ENCODE peak calls at places on chromosomes 16 and 17, in seven cellular contexts. One of them, this sample, is unnamed.

GRCh38 chr16:53960954-53961616 is 257.1 kb downstream of the FTO start:
- DNase-seq in Calu3: no peak
- DNase-seq in NCI-H748 treated with DMSO at 0.1 percent for 48 hours: no peak
- DNase-seq in stimulated activated CD8-positive, alpha-beta memory T cell treated with anti-CD3 and anti-CD28 coated beads, Interleukin-2, amount 100 ng/mL, for 48 hours: no peak
- DNase-seq in C1 segment of cervical spinal cord: no peak
- DNase-seq in T-helper 2 cell: no peak
- DNase-seq in NCI-H1048: no peak
- DNase-seq in this sample: no peak

GRCh38 chr16:57966133-57966805 is 4.7 kb downstream of the CNGB1 start:
- DNase-seq in Calu3: no peak
- DNase-seq in NCI-H748 treated with DMSO at 0.1 percent for 48 hours: no peak
- DNase-seq in stimulated activated CD8-positive, alpha-beta memory T cell treated with anti-CD3 and anti-CD28 coated beads, Interleukin-2, amount 100 ng/mL, for 48 hours: no peak
- DNase-seq in C1 segment of cervical spinal cord: no peak
- DNase-seq in T-helper 2 cell: no peak
- DNase-seq in NCI-H1048: no peak
- DNase-seq in this sample: no peak

GRCh38 chr17:20095366-20096080 is 86.4 kb downstream of the SPECC1 start:
- DNase-seq in Calu3: peak; percentile 22
- DNase-seq in NCI-H748 treated with DMSO at 0.1 percent for 48 hours: peak; percentile 63
- DNase-seq in stimulated activated CD8-positive, alpha-beta memory T cell treated with anti-CD3 and anti-CD28 coated beads, Interleukin-2, amount 100 ng/mL, for 48 hours: no peak
- DNase-seq in C1 segment of cervical spinal cord: peak; percentile 78
- DNase-seq in T-helper 2 cell: no peak
- DNase-seq in NCI-H1048: no peak
- DNase-seq in this sample: no peak

GRCh38 chr17:10130733-10131132 is 67.7 kb downstream of the GAS7 start:
- DNase-seq in Calu3: no peak
- DNase-seq in NCI-H748 treated with DMSO at 0.1 percent for 48 hours: no peak
- DNase-seq in stimulated activated CD8-positive, alpha-beta memory T cell treated with anti-CD3 and anti-CD28 coated beads, Interleukin-2, amount 100 ng/mL, for 48 hours: no peak
- DNase-seq in C1 segment of cervical spinal cord: no peak
- DNase-seq in T-helper 2 cell: no peak
- DNase-seq in NCI-H1048: no peak
- DNase-seq in this sample: no peak

GRCh38 chr17:2549392-2550211 is 37.9 kb upstream of the METTL16 start:
- DNase-seq in Calu3: no peak
- DNase-seq in NCI-H748 treated with DMSO at 0.1 percent for 48 hours: no peak
- DNase-seq in stimulated activated CD8-positive, alpha-beta memory T cell treated with anti-CD3 and anti-CD28 coated beads, Interleukin-2, amount 100 ng/mL, for 48 hours: no peak
- DNase-seq in C1 segment of cervical spinal cord: no peak
- DNase-seq in T-helper 2 cell: no peak
- DNase-seq in NCI-H1048: no peak
- DNase-seq in this sample: no peak

GRCh38 chr16:66719246-66719645 is 22.7 kb upstream of the CMTM4 start:
- DNase-seq in Calu3: no peak
- DNase-seq in NCI-H748 treated with DMSO at 0.1 percent for 48 hours: no peak
- DNase-seq in stimulated activated CD8-positive, alpha-beta memory T cell treated with anti-CD3 and anti-CD28 coated beads, Interleukin-2, amount 100 ng/mL, for 48 hours: no peak
- DNase-seq in C1 segment of cervical spinal cord: no peak
- DNase-seq in T-helper 2 cell: no peak
- DNase-seq in NCI-H1048: no peak
- DNase-seq in this sample: no peak

GRCh38 chr17:29588561-29589411 is 662 bp downstream of the GIT1 start:
- DNase-seq in Calu3: peak; percentile 29
- DNase-seq in NCI-H748 treated with DMSO at 0.1 percent for 48 hours: peak; percentile 18
- DNase-seq in stimulated activated CD8-positive, alpha-beta memory T cell treated with anti-CD3 and anti-CD28 coated beads, Interleukin-2, amount 100 ng/mL, for 48 hours: no peak
- DNase-seq in C1 segment of cervical spinal cord: peak; percentile 39
- DNase-seq in T-helper 2 cell: no peak
- DNase-seq in NCI-H1048: no peak
- DNase-seq in this sample: no peak

GRCh38 chr17:49755681-49756283 is 8.1 kb downstream of the FAM117A start:
- DNase-seq in Calu3: no peak
- DNase-seq in NCI-H748 treated with DMSO at 0.1 percent for 48 hours: no peak
- DNase-seq in stimulated activated CD8-positive, alpha-beta memory T cell treated with anti-CD3 and anti-CD28 coated beads, Interleukin-2, amount 100 ng/mL, for 48 hours: no peak
- DNase-seq in C1 segment of cervical spinal cord: no peak
- DNase-seq in T-helper 2 cell: no peak
- DNase-seq in NCI-H1048: no peak
- DNase-seq in this sample: no peak

GRCh38 chr16:68539704-68540370 is 746 bp downstream of the ZFP90 start:
- DNase-seq in Calu3: peak; percentile 15
- DNase-seq in NCI-H748 treated with DMSO at 0.1 percent for 48 hours: no peak
- DNase-seq in stimulated activated CD8-positive, alpha-beta memory T cell treated with anti-CD3 and anti-CD28 coated beads, Interleukin-2, amount 100 ng/mL, for 48 hours: no peak
- DNase-seq in C1 segment of cervical spinal cord: no peak
- DNase-seq in T-helper 2 cell: no peak
- DNase-seq in NCI-H1048: no peak
- DNase-seq in this sample: no peak

GRCh38 chr17:40485851-40486512 is 15.4 kb downstream of the TNS4 start:
- DNase-seq in Calu3: peak; percentile 94
- DNase-seq in NCI-H748 treated with DMSO at 0.1 percent for 48 hours: no peak
- DNase-seq in stimulated activated CD8-positive, alpha-beta memory T cell treated with anti-CD3 and anti-CD28 coated beads, Interleukin-2, amount 100 ng/mL, for 48 hours: no peak
- DNase-seq in C1 segment of cervical spinal cord: no peak
- DNase-seq in T-helper 2 cell: no peak
- DNase-seq in NCI-H1048: no peak
- DNase-seq in this sample: no peak

GRCh38 chr16:13390093-13390985 is 488.9 kb downstream of the SHISA9 start:
- DNase-seq in Calu3: no peak
- DNase-seq in NCI-H748 treated with DMSO at 0.1 percent for 48 hours: no peak
- DNase-seq in stimulated activated CD8-positive, alpha-beta memory T cell treated with anti-CD3 and anti-CD28 coated beads, Interleukin-2, amount 100 ng/mL, for 48 hours: no peak
- DNase-seq in C1 segment of cervical spinal cord: no peak
- DNase-seq in T-helper 2 cell: no peak
- DNase-seq in NCI-H1048: no peak
- DNase-seq in this sample: no peak

GRCh38 chr16:88298882-88299745 is 83.6 kb upstream of the ZNF469 start:
- DNase-seq in Calu3: no peak
- DNase-seq in NCI-H748 treated with DMSO at 0.1 percent for 48 hours: no peak
- DNase-seq in stimulated activated CD8-positive, alpha-beta memory T cell treated with anti-CD3 and anti-CD28 coated beads, Interleukin-2, amount 100 ng/mL, for 48 hours: no peak
- DNase-seq in C1 segment of cervical spinal cord: no peak
- DNase-seq in T-helper 2 cell: no peak
- DNase-seq in NCI-H1048: no peak
- DNase-seq in this sample: no peak

GRCh38 chr16:15958703-15959348 is 9.4 kb downstream of the ABCC1 start:
- DNase-seq in Calu3: no peak
- DNase-seq in NCI-H748 treated with DMSO at 0.1 percent for 48 hours: no peak
- DNase-seq in stimulated activated CD8-positive, alpha-beta memory T cell treated with anti-CD3 and anti-CD28 coated beads, Interleukin-2, amount 100 ng/mL, for 48 hours: peak; percentile 14
- DNase-seq in C1 segment of cervical spinal cord: no peak
- DNase-seq in T-helper 2 cell: no peak
- DNase-seq in NCI-H1048: no peak
- DNase-seq in this sample: no peak

GRCh38 chr17:56597495-56597990 is 4.0 kb downstream of the NOG start:
- DNase-seq in Calu3: peak; percentile 4
- DNase-seq in NCI-H748 treated with DMSO at 0.1 percent for 48 hours: peak; percentile 34
- DNase-seq in stimulated activated CD8-positive, alpha-beta memory T cell treated with anti-CD3 and anti-CD28 coated beads, Interleukin-2, amount 100 ng/mL, for 48 hours: no peak
- DNase-seq in C1 segment of cervical spinal cord: no peak
- DNase-seq in T-helper 2 cell: no peak
- DNase-seq in NCI-H1048: peak; percentile 76
- DNase-seq in this sample: no peak

GRCh38 chr17:27282054-27282501 is 11.8 kb upstream of the WSB1 start:
- DNase-seq in Calu3: no peak
- DNase-seq in NCI-H748 treated with DMSO at 0.1 percent for 48 hours: no peak
- DNase-seq in stimulated activated CD8-positive, alpha-beta memory T cell treated with anti-CD3 and anti-CD28 coated beads, Interleukin-2, amount 100 ng/mL, for 48 hours: no peak
- DNase-seq in C1 segment of cervical spinal cord: no peak
- DNase-seq in T-helper 2 cell: no peak
- DNase-seq in NCI-H1048: no peak
- DNase-seq in this sample: no peak

GRCh38 chr16:33059206-33059605 is 134.8 kb upstream of the TP53TG3C start:
- DNase-seq in Calu3: no peak
- DNase-seq in NCI-H748 treated with DMSO at 0.1 percent for 48 hours: no peak
- DNase-seq in stimulated activated CD8-positive, alpha-beta memory T cell treated with anti-CD3 and anti-CD28 coated beads, Interleukin-2, amount 100 ng/mL, for 48 hours: no peak
- DNase-seq in C1 segment of cervical spinal cord: no peak
- DNase-seq in T-helper 2 cell: no peak
- DNase-seq in NCI-H1048: no peak
- DNase-seq in this sample: no peak

GRCh38 chr17:79003661-79004411 is 5.7 kb downstream of the CANT1 start:
- DNase-seq in Calu3: no peak
- DNase-seq in NCI-H748 treated with DMSO at 0.1 percent for 48 hours: no peak
- DNase-seq in stimulated activated CD8-positive, alpha-beta memory T cell treated with anti-CD3 and anti-CD28 coated beads, Interleukin-2, amount 100 ng/mL, for 48 hours: no peak
- DNase-seq in C1 segment of cervical spinal cord: no peak
- DNase-seq in T-helper 2 cell: no peak
- DNase-seq in NCI-H1048: no peak
- DNase-seq in this sample: no peak

GRCh38 chr17:76124582-76125390 is 16.3 kb downstream of the FOXJ1 start:
- DNase-seq in Calu3: no peak
- DNase-seq in NCI-H748 treated with DMSO at 0.1 percent for 48 hours: no peak
- DNase-seq in stimulated activated CD8-positive, alpha-beta memory T cell treated with anti-CD3 and anti-CD28 coated beads, Interleukin-2, amount 100 ng/mL, for 48 hours: no peak
- DNase-seq in C1 segment of cervical spinal cord: no peak
- DNase-seq in T-helper 2 cell: no peak
- DNase-seq in NCI-H1048: no peak
- DNase-seq in this sample: no peak

GRCh38 chr17:27466376-27466747 is 10.1 kb downstream of the KSR1 start:
- DNase-seq in Calu3: no peak
- DNase-seq in NCI-H748 treated with DMSO at 0.1 percent for 48 hours: no peak
- DNase-seq in stimulated activated CD8-positive, alpha-beta memory T cell treated with anti-CD3 and anti-CD28 coated beads, Interleukin-2, amount 100 ng/mL, for 48 hours: no peak
- DNase-seq in C1 segment of cervical spinal cord: no peak
- DNase-seq in T-helper 2 cell: no peak
- DNase-seq in NCI-H1048: no peak
- DNase-seq in this sample: no peak

GRCh38 chr16:88703486-88704309 is 2.5 kb downstream of the RNF166 start:
- DNase-seq in Calu3: no peak
- DNase-seq in NCI-H748 treated with DMSO at 0.1 percent for 48 hours: no peak
- DNase-seq in stimulated activated CD8-positive, alpha-beta memory T cell treated with anti-CD3 and anti-CD28 coated beads, Interleukin-2, amount 100 ng/mL, for 48 hours: peak; percentile 70
- DNase-seq in C1 segment of cervical spinal cord: peak; percentile 29
- DNase-seq in T-helper 2 cell: peak; percentile 36
- DNase-seq in NCI-H1048: no peak
- DNase-seq in this sample: no peak

GRCh38 chr17:41555105-41555887 is 16.6 kb downstream of the KRT9 start:
- DNase-seq in Calu3: peak; percentile 52
- DNase-seq in NCI-H748 treated with DMSO at 0.1 percent for 48 hours: no peak
- DNase-seq in stimulated activated CD8-positive, alpha-beta memory T cell treated with anti-CD3 and anti-CD28 coated beads, Interleukin-2, amount 100 ng/mL, for 48 hours: no peak
- DNase-seq in C1 segment of cervical spinal cord: no peak
- DNase-seq in T-helper 2 cell: no peak
- DNase-seq in NCI-H1048: no peak
- DNase-seq in this sample: no peak